ENCODE peak calls at places on chromosomes 3 and 15, in seven cellular contexts. One of them, this sample, is unnamed.

GRCh38 chr15:38058596-38059075 is 124.2 kb downstream of the TMCO5A start:
- DNase-seq in NCI-H1092 treated with DMSO at 0.1 percent for 48 hours: no peak
- DNase-seq in GM10248: no peak
- DNase-seq in hepatic stellate cell: no peak
- DNase-seq in NCI-H510A: no peak
- DNase-seq in nephron progenitor cell: no peak
- DNase-seq in left cardiac atrium: no peak
- DNase-seq in this sample: no peak

GRCh38 chr3:123335007-123335670 is 113.8 kb downstream of the ADCY5 start:
- DNase-seq in nephron progenitor cell: no peak
- DNase-seq in NCI-H1092 treated with DMSO at 0.1 percent for 48 hours: no peak
- DNase-seq in hepatic stellate cell: no peak
- DNase-seq in NCI-H510A: no peak
- DNase-seq in left cardiac atrium: no peak
- DNase-seq in GM10248: peak
- DNase-seq in this sample: peak

GRCh38 chr3:173725507-173725906 is 328.0 kb downstream of the NLGN1 start:
- DNase-seq in GM10248: no peak
- DNase-seq in NCI-H1092 treated with DMSO at 0.1 percent for 48 hours: no peak
- DNase-seq in NCI-H510A: no peak
- DNase-seq in left cardiac atrium: no peak
- DNase-seq in hepatic stellate cell: no peak
- DNase-seq in nephron progenitor cell: no peak
- DNase-seq in this sample: no peak

GRCh38 chr15:79897701-79898113 is 893 bp upstream of the MTHFS start:
- DNase-seq in NCI-H510A: no peak
- DNase-seq in nephron progenitor cell: no peak
- DNase-seq in left cardiac atrium: no peak
- DNase-seq in GM10248: no peak
- DNase-seq in NCI-H1092 treated with DMSO at 0.1 percent for 48 hours: no peak
- DNase-seq in hepatic stellate cell: no peak
- DNase-seq in this sample: no peak

GRCh38 chr3:146019508-146019907 is 141.5 kb downstream of the PLOD2 start:
- DNase-seq in NCI-H510A: no peak
- DNase-seq in hepatic stellate cell: no peak
- DNase-seq in left cardiac atrium: no peak
- DNase-seq in NCI-H1092 treated with DMSO at 0.1 percent for 48 hours: no peak
- DNase-seq in nephron progenitor cell: no peak
- DNase-seq in GM10248: no peak
- DNase-seq in this sample: no peak

GRCh38 chr15:52181938-52182780 is 9.0 kb downstream of the GNB5 start:
- DNase-seq in NCI-H1092 treated with DMSO at 0.1 percent for 48 hours: no peak
- DNase-seq in nephron progenitor cell: no peak
- DNase-seq in NCI-H510A: no peak
- DNase-seq in hepatic stellate cell: no peak
- DNase-seq in GM10248: no peak
- DNase-seq in left cardiac atrium: no peak
- DNase-seq in this sample: no peak

GRCh38 chr15:30921781-30922371 is 18.2 kb downstream of the FAN1 start:
- DNase-seq in nephron progenitor cell: peak
- DNase-seq in left cardiac atrium: peak
- DNase-seq in GM10248: no peak
- DNase-seq in hepatic stellate cell: no peak
- DNase-seq in NCI-H1092 treated with DMSO at 0.1 percent for 48 hours: no peak
- DNase-seq in NCI-H510A: no peak
- DNase-seq in this sample: peak

GRCh38 chr3:139109271-139109670 is 64.6 kb upstream of the PRR23C start:
- DNase-seq in nephron progenitor cell: no peak
- DNase-seq in hepatic stellate cell: no peak
- DNase-seq in NCI-H1092 treated with DMSO at 0.1 percent for 48 hours: no peak
- DNase-seq in NCI-H510A: no peak
- DNase-seq in left cardiac atrium: no peak
- DNase-seq in GM10248: no peak
- DNase-seq in this sample: no peak

GRCh38 chr15:51030649-51031316 is 63.9 kb downstream of the TNFAIP8L3 start:
- DNase-seq in NCI-H1092 treated with DMSO at 0.1 percent for 48 hours: no peak
- DNase-seq in nephron progenitor cell: no peak
- DNase-seq in hepatic stellate cell: peak
- DNase-seq in NCI-H510A: no peak
- DNase-seq in left cardiac atrium: no peak
- DNase-seq in GM10248: no peak
- DNase-seq in this sample: no peak

GRCh38 chr3:100370751-100371150 is 30.1 kb downstream of the TOMM70 start:
- DNase-seq in hepatic stellate cell: no peak
- DNase-seq in NCI-H510A: no peak
- DNase-seq in nephron progenitor cell: no peak
- DNase-seq in GM10248: no peak
- DNase-seq in NCI-H1092 treated with DMSO at 0.1 percent for 48 hours: no peak
- DNase-seq in left cardiac atrium: no peak
- DNase-seq in this sample: no peak

GRCh38 chr3:25783661-25784512 is 644 bp upstream of the NGLY1 start:
- DNase-seq in left cardiac atrium: peak
- DNase-seq in GM10248: no peak
- DNase-seq in nephron progenitor cell: peak
- DNase-seq in hepatic stellate cell: peak
- DNase-seq in NCI-H510A: peak
- DNase-seq in NCI-H1092 treated with DMSO at 0.1 percent for 48 hours: peak
- DNase-seq in this sample: no peak

GRCh38 chr15:91997163-91997562 is 143.7 kb downstream of the SLCO3A1 start:
- DNase-seq in hepatic stellate cell: no peak
- DNase-seq in left cardiac atrium: no peak
- DNase-seq in GM10248: no peak
- DNase-seq in NCI-H1092 treated with DMSO at 0.1 percent for 48 hours: no peak
- DNase-seq in nephron progenitor cell: no peak
- DNase-seq in NCI-H510A: no peak
- DNase-seq in this sample: no peak

GRCh38 chr3:148975277-148975676 is 16.1 kb upstream of the GYG1 start:
- DNase-seq in NCI-H510A: no peak
- DNase-seq in nephron progenitor cell: no peak
- DNase-seq in GM10248: no peak
- DNase-seq in NCI-H1092 treated with DMSO at 0.1 percent for 48 hours: no peak
- DNase-seq in left cardiac atrium: peak
- DNase-seq in hepatic stellate cell: peak
- DNase-seq in this sample: peak

GRCh38 chr15:99708563-99708962 is 24.7 kb downstream of the LYSMD4 start:
- DNase-seq in GM10248: no peak
- DNase-seq in NCI-H510A: no peak
- DNase-seq in left cardiac atrium: peak
- DNase-seq in nephron progenitor cell: no peak
- DNase-seq in hepatic stellate cell: peak
- DNase-seq in NCI-H1092 treated with DMSO at 0.1 percent for 48 hours: no peak
- DNase-seq in this sample: peak